ENCODE peak calls at places on chromosomes 12 and 14, in five cellular contexts. G is CD4-positive, CD25-positive, alpha-beta regulatory T cell; B is endothelial cell of umbilical vein; Q is GM23248; M is thoracic aorta. Y is an unnamed sample. For H3K4me1, the result is how much of the 10 kb centered on the place peaks cover.

GRCh38 chr14:89619616-89620273 is 202.7 kb upstream of the FOXN3 start:
- DNase-seq in G (peak), B (no peak), Q (no peak), M (no peak), Y (no peak)

GRCh38 chr12:111557271-111558106 is 41.6 kb downstream of the ATXN2 start:
- DNase-seq in G (no peak), B (no peak), Q (peak), M (no peak), Y (peak)

GRCh38 chr12:126069549-126070165 is 1004.4 kb downstream of the AACS start:
- DNase-seq in G (peak), B (peak), Q (peak), M (no peak), Y (peak)

GRCh38 chr14:98494582-98494981 is 777.4 kb downstream of the BCL11B start:
- DNase-seq in G (peak), B (no peak), Q (peak), M (no peak), Y (peak)

GRCh38 chr14:95935228-95935822 is 58.7 kb downstream of the TUNAR start:
- DNase-seq in G (peak), B (peak), Q (peak), M (no peak), Y (peak)

GRCh38 chr12:118850244-118850825 is 131.0 kb upstream of the SRRM4 start:
- DNase-seq in G (peak), B (no peak), Q (no peak), M (no peak), Y (no peak)

GRCh38 chr14:61537567-61538463 is 157.5 kb upstream of the HIF1A start:
- DNase-seq in G (no peak), B (peak), Q (peak), M (no peak), Y (peak)

GRCh38 chr12:17992002-17992656 is 97.9 kb downstream of the RERGL start:
- DNase-seq in G (peak), B (peak), Q (peak), M (no peak), Y (peak)

GRCh38 chr12:26787125-26787495 is 45.9 kb downstream of the ITPR2 start:
- DNase-seq in G (no peak), B (peak), Q (peak), M (peak), Y (peak)

GRCh38 chr12:22631863-22632463 is 7.0 kb downstream of the ETNK1 start:
- DNase-seq in G (peak), B (peak), Q (peak), M (no peak), Y (peak)

GRCh38 chr14:67892466-67893120 is 73.0 kb downstream of the RAD51B start:
- DNase-seq in G (no peak), B (no peak), Q (no peak), M (no peak), Y (no peak)

GRCh38 chr14:92427096-92427495 is 86.5 kb upstream of the RIN3 start:
- DNase-seq in G (no peak), B (no peak), Q (no peak), M (no peak), Y (no peak)

GRCh38 chr14:53608369-53608768 is 348.3 kb downstream of the BMP4 start:
- DNase-seq in G (no peak), B (no peak), Q (peak), M (no peak), Y (no peak)

GRCh38 chr14:99724939-99725773 is 41.1 kb downstream of the CYP46A1 start:
- DNase-seq in G (no peak), B (no peak), Q (no peak), M (no peak), Y (no peak)

GRCh38 chr14:96192049-96192448 is 12.6 kb upstream of the BDKRB2 start:
- DNase-seq in G (no peak), B (no peak), Q (no peak), M (no peak), Y (no peak)

GRCh38 chr12:92933606-92934005 is 4.5 kb upstream of the EEA1 start:
- DNase-seq in G (no peak), B (no peak), Q (no peak), M (no peak), Y (no peak)

GRCh38 chr12:45695035-45695434 is 34.5 kb upstream of the ARID2 start:
- DNase-seq in G (no peak), B (no peak), Q (no peak), M (no peak), Y (no peak)

GRCh38 chr14:103257211-103257962 is 76.7 kb upstream of the EIF5 start:
- DNase-seq in G (no peak), B (no peak), Q (peak), M (no peak), Y (peak)

GRCh38 chr12:43921666-43922337 is 85.9 kb downstream of the TMEM117 start:
- DNase-seq in G (no peak), B (no peak), Q (peak), M (no peak), Y (peak)

GRCh38 chr14:106874365-106874764 is 1348.0 kb downstream of the TMEM121 start:
- DNase-seq in G (no peak), B (no peak), Q (no peak), M (no peak), Y (no peak)

GRCh38 chr12:6821271-6821673 is 349 bp upstream of the GPR162 start:
- DNase-seq in G (peak), B (peak), Q (peak), M (no peak), Y (peak)

GRCh38 chr14:90398315-90398811 is 1.5 kb downstream of the CALM1 start:
- DNase-seq in G (peak), B (peak), Q (peak), M (no peak), Y (peak)

GRCh38 chr14:50677527-50678063 is 9.5 kb upstream of the SAV1 start:
- DNase-seq in G (no peak), B (peak), Q (peak), M (no peak), Y (peak)

GRCh38 chr12:9925746-9926393 is 6.3 kb downstream of the CLEC2A start:
- DNase-seq in G (peak), B (peak), Q (peak), M (no peak), Y (peak)

GRCh38 chr14:101600891-101601602 is 39.8 kb downstream of the DIO3 start:
- DNase-seq in G (no peak), B (no peak), Q (no peak), M (no peak), Y (no peak)

GRCh38 chr12:16600525-16600924 is 5.4 kb downstream of the LMO3 start:
- DNase-seq in G (no peak), B (no peak), Q (no peak), M (no peak), Y (no peak)

GRCh38 chr14:75018684-75019083 is 16.0 kb downstream of the EIF2B2 start:
- DNase-seq in G (no peak), B (no peak), Q (no peak), M (no peak), Y (no peak)

GRCh38 chr12:61546296-61546695 is 713.9 kb upstream of the USP15 start:
- DNase-seq in G (no peak), B (no peak), Q (no peak), M (no peak), Y (no peak)

GRCh38 chr14:89856871-89857345 is 97.6 kb downstream of the EFCAB11 start:
- DNase-seq in G (no peak), B (no peak), Q (peak), M (no peak), Y (peak)

GRCh38 chr12:61654698-61655097 is 605.5 kb upstream of the USP15 start:
- DNase-seq in G (peak), B (no peak), Q (peak), M (no peak), Y (no peak)

GRCh38 chr14:55398679-55399078 is 13.0 kb downstream of the ATG14 start:
- DNase-seq in G (no peak), B (peak), Q (peak), M (peak), Y (peak)

DNA sequence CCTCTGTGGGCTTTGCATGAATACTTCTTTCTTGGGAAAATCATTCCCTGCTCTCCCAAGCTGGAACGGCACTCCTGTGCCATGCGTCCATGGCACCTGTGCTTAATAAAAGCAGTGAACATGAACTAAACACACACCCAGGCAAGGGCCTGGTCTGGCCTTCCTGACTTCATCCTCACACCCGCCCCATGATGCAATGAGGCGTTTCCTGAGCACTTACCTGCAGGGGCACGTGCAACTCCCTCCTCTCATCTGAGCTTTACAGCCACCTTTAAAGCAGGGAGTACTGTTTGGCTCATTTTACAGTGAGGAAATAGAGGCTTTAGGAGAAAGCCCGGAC is 219.7 kb downstream of the SLC41A2 start:
- DNase-seq in G (no peak), B (no peak), Q (no peak), M (no peak), Y (no peak)
- H3K4me1 ChIP-seq in G (half or more), B (under half), Q (under half), M (half or more), Y (under half)

GRCh38 chr14:104660597-104660996 is 28.8 kb upstream of the INF2 start:
- DNase-seq in G (no peak), B (no peak), Q (no peak), M (no peak), Y (no peak)

GRCh38 chr14:104658325-104658712 is 31.1 kb upstream of the INF2 start:
- DNase-seq in G (no peak), B (no peak), Q (no peak), M (no peak), Y (no peak)

GRCh38 chr14:104657563-104658324 is 31.7 kb upstream of the INF2 start:
- DNase-seq in G (no peak), B (no peak), Q (no peak), M (no peak), Y (no peak)

GRCh38 chr14:104659764-104660523 is 29.5 kb upstream of the INF2 start:
- DNase-seq in G (no peak), B (no peak), Q (no peak), M (no peak), Y (no peak)

GRCh38 chr14:104659146-104659545 is 30.3 kb upstream of the INF2 start:
- DNase-seq in G (no peak), B (no peak), Q (no peak), M (no peak), Y (no peak)
- H3K4me1 ChIP-seq in G (under half), B (under half), Q (under half), M (under half), Y (under half)

GRCh38 chr12:108616359-108616758 is 17.3 kb downstream of the SELPLG start:
- DNase-seq in G (no peak), B (no peak), Q (no peak), M (no peak), Y (no peak)
- H3K4me1 ChIP-seq in G (under half), B (under half), Q (under half), M (under half), Y (under half)

GRCh38 chr12:121981456-121981855 is 40.2 kb upstream of the BCL7A start:
- DNase-seq in G (no peak), B (no peak), Q (no peak), M (no peak), Y (no peak)
- H3K4me1 ChIP-seq in G (under half), B (under half), Q (under half), M (under half), Y (under half)

DNA sequence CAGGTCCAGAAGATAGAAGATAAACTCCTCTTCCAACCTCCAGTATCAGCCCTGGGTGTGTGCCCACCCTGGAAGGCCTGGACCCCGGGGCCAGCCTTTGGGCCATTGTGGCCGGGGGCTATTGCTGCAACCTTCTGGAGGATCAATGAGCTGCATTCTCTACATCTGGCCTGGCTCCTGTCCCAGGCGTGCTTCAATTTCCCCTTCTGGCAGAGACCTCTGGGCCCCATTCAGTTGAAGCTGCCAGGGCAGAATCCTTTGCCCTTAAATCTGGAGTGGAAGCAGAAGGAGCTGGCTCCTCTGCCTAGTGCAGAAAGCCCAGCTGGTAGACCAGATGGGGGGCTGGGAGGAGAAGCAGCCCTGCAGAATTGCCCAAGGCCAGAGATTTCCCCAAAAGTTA is 10.0 kb downstream of the NYNRIN start:
- DNase-seq in G (no peak), B (no peak), Q (no peak), M (no peak), Y (no peak)
- H3K4me1 ChIP-seq in G (under half), B (under half), Q (under half), M (under half), Y (under half)

GRCh38 chr12:67666605-67667004 is 18.1 kb downstream of the DYRK2 start:
- DNase-seq in G (no peak), B (no peak), Q (no peak), M (no peak), Y (no peak)

GRCh38 chr12:67669217-67669924 is 20.8 kb downstream of the DYRK2 start:
- DNase-seq in G (no peak), B (peak), Q (no peak), M (no peak), Y (no peak)

GRCh38 chr12:67665679-67666078 is 17.1 kb downstream of the DYRK2 start:
- DNase-seq in G (no peak), B (no peak), Q (no peak), M (no peak), Y (no peak)

GRCh38 chr12:67669925-67670631 is 21.5 kb downstream of the DYRK2 start:
- DNase-seq in G (no peak), B (no peak), Q (no peak), M (no peak), Y (no peak)

DNA sequence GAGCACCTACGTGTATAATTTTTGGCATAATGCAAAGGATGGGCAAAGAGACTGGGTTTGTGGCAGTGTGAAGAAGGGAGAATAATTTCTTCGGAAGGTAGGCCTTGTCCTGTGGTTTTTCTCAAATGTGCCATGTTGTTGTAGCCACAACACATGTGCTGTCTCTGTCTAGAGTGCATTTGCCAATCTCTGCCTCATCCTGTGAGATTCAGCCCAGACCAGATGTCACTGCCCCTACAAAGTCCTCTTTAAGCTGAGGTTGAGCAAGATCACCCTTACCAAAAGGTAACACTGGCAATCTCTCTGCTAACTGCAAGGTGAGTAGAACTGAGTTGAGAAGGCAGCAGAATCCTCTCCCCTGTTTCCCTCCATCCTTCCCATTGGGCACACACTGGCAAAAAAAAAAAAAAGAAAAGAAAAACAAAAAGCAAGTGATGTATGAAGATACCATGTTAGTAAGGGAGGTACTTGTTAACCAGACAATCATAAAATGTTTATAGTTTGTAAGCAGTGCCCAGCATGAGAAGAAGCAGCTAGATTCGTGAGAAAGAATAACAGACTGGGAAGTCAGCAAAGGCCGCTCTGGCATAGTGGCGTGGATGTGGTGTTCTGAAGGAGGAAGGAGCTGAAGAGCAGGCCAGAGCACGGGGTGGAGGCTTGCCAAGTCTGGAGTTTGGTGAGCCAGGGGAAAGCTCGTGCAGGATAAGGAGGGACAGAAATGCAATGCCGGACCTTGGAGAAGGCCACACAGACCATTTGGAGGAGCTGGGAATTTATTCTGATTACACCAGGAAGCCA is 18.9 kb downstream of the DYRK2 start:
- DNase-seq in G (no peak), B (peak), Q (peak), M (no peak), Y (no peak)
- H3K4me1 ChIP-seq in G (under half), B (under half), Q (half or more), M (under half), Y (under half)